ENCODE peak calls at places on chromosomes 13 and 19, in four cellular contexts. T is adrenal gland, B is suprapubic skin, Q is upper lobe of left lung. Y is an unnamed sample.

GRCh38 chr19:16594681-16595091 is 22.5 kb upstream of the SLC35E1 start:
- DNase-seq in T (no peak), B (no peak), Q (no peak), Y (no peak)

GRCh38 chr19:18791315-18791678 is 192 bp upstream of the COMP start:
- DNase-seq in T (no peak), B (no peak), Q (no peak), Y (no peak)

GRCh38 chr19:16197188-16197621 is 506 bp upstream of the AP1M1 start:
- DNase-seq in T (no peak), B (no peak), Q (no peak), Y (peak; percentile 91)

GRCh38 chr13:41934994-41935393 is 25.9 kb downstream of the VWA8 start:
- DNase-seq in T (no peak), B (no peak), Q (no peak), Y (no peak)

GRCh38 chr13:22451345-22451744 is 729.4 kb upstream of the SGCG start:
- DNase-seq in T (peak; percentile 51), B (no peak), Q (no peak), Y (no peak)

GRCh38 chr19:1266818-1267440 is 2.2 kb upstream of the CIRBP start:
- DNase-seq in T (peak; percentile 80), B (peak; percentile 85), Q (peak; percentile 98), Y (peak; percentile 89)

GRCh38 chr19:40147693-40148347 is 43.4 kb upstream of the MAP3K10 start:
- DNase-seq in T (peak; percentile 42), B (peak; percentile 61), Q (no peak), Y (no peak)

GRCh38 chr13:27171244-27171829 is at the start of gene USP12:
- DNase-seq in T (peak; percentile 58), B (peak; percentile 77), Q (no peak), Y (peak; percentile 64)

GRCh38 chr13:108322206-108322824 is 52.8 kb downstream of the TNFSF13B start:
- DNase-seq in T (no peak), B (no peak), Q (no peak), Y (peak; percentile 24)

GRCh38 chr13:65347420-65348030 is 1882.6 kb downstream of the PCDH9 start:
- DNase-seq in T (no peak), B (no peak), Q (no peak), Y (no peak)

GRCh38 chr13:65339236-65339635 is 1890.9 kb downstream of the PCDH9 start:
- DNase-seq in T (no peak), B (no peak), Q (no peak), Y (no peak)

GRCh38 chr13:65342938-65343337 is 1887.2 kb downstream of the PCDH9 start:
- DNase-seq in T (no peak), B (no peak), Q (no peak), Y (no peak)
- TF ChIP-seq POLR2A in T (no peak), B (no peak), Q (no peak), Y (no peak)

GRCh38 chr19:10036601-10037071 is 23.4 kb downstream of the RDH8 start:
- DNase-seq in T (no peak), B (no peak), Q (no peak), Y (no peak)

GRCh38 chr19:10037809-10038208 is 24.5 kb downstream of the RDH8 start:
- DNase-seq in T (no peak), B (no peak), Q (no peak), Y (no peak)

GRCh38 chr19:10033614-10034013 is 20.3 kb downstream of the RDH8 start:
- DNase-seq in T (no peak), B (no peak), Q (no peak), Y (no peak)

DNA sequence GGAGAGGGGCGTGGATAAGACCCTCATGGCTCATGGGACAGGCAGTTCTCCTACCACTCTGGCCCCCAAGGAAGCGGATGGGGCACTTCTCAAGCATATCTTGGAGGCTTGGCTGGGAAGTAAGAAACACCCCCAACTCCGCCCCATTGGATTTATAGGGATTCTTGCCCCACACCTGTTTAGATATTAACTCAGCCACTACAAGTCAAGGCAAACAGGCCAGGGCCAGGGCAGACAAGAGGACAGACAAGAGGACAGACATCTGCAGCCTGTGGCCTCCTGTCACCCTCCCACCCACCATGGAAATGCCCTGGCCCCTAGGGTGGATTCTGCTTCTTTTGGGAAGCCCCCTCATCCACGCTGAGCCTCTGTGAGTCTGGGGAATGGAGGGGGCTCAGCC is 24.1 kb downstream of the RDH8 start:
- DNase-seq in T (no peak), B (no peak), Q (no peak), Y (no peak)
- TF ChIP-seq POLR2A in T (no peak), B (no peak), Q (no peak), Y (no peak)

DNA sequence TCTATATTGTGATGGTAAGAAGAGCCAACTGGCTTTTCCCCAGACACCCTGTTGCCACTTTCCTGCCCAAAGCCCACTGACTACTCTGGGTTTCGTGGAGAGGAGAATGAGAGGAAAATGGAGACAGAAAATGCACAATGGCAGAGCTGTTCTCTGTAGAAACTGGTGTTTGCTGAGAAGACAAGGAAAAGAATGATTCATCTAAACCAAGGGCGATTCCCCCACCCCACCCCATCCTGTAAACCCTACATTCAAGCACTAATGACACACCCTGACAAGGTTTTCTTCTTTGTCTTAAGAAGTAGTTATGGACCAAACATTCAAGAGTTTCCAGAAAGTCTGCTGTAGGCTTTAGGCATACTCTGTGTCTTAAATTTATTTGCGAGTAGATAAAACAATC is 68.8 kb downstream of the DOCK9 start:
- DNase-seq in T (no peak), B (no peak), Q (no peak), Y (no peak)
- TF ChIP-seq POLR2A in T (no peak), B (no peak), Q (no peak), Y (no peak)

GRCh38 chr13:98768522-98768921 is 16.1 kb upstream of the SLC15A1 start:
- DNase-seq in T (no peak), B (no peak), Q (no peak), Y (no peak)

GRCh38 chr13:98766716-98767115 is 14.2 kb upstream of the SLC15A1 start:
- DNase-seq in T (no peak), B (no peak), Q (no peak), Y (no peak)

GRCh38 chr13:98773053-98773452 is 20.6 kb upstream of the SLC15A1 start:
- DNase-seq in T (no peak), B (no peak), Q (peak; percentile 61), Y (no peak)

GRCh38 chr13:98771838-98772611 is 19.6 kb upstream of the SLC15A1 start:
- DNase-seq in T (no peak), B (no peak), Q (no peak), Y (no peak)

DNA sequence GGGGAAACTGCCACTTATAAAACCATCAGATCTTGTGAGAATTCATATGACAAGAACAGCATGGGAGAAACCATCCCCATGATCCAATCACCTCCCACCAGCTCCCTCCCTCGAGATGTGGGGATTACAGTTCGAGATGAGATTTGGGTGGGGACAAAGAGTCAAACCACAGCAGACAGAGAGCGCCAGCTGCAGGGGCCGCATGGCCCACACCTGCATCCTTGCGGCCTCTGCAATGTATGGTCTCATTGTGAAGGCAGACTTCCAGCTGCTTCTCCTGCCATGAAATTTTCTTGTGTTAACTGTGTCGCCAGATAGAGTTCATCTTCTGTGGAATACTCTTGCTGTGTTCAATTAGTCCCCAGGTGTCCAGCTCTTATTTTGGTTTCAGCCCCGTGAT is 17.3 kb upstream of the SLC15A1 start:
- DNase-seq in T (no peak), B (no peak), Q (no peak), Y (no peak)
- TF ChIP-seq POLR2A in T (no peak), B (no peak), Q (no peak), Y (no peak)

DNA sequence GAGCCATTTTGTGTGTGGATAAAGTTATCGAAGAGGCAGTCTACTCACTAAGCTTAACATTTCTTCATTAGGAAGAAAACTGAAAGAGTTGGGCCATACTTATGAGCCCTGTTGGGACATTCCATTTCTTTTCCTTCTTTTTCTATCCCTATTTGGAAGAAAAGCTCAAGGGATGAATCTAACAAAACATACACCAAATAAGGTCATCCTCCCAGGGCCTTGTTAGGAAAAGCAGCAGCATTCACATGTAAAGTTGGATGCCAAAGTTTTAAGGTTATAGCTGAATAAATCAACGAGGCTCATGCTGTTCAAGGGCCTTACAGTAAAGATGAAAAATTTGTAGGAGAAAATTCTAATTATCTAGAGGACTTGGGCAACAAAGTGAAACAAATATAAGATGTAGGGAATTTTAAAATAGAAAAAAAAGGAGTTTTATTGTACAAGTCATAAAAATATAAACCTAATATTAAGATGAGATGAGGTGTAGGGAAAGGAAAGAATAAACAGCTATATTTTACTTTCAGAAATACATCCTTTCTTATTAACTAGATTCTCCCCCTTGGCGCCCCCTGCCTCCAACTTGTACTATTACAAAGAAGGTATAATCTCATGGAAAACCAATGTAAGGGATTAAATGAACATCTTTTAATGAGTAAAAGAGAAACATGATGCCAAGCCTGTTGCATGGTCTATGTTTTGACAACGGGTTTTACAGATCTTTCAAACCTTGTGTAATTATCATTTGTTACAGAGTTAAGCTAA is 160.4 kb downstream of the PCDH20 start:
- DNase-seq in T (no peak), B (no peak), Q (no peak), Y (peak; percentile 2)
- TF ChIP-seq POLR2A in T (no peak), B (no peak), Q (no peak), Y (no peak)

DNA sequence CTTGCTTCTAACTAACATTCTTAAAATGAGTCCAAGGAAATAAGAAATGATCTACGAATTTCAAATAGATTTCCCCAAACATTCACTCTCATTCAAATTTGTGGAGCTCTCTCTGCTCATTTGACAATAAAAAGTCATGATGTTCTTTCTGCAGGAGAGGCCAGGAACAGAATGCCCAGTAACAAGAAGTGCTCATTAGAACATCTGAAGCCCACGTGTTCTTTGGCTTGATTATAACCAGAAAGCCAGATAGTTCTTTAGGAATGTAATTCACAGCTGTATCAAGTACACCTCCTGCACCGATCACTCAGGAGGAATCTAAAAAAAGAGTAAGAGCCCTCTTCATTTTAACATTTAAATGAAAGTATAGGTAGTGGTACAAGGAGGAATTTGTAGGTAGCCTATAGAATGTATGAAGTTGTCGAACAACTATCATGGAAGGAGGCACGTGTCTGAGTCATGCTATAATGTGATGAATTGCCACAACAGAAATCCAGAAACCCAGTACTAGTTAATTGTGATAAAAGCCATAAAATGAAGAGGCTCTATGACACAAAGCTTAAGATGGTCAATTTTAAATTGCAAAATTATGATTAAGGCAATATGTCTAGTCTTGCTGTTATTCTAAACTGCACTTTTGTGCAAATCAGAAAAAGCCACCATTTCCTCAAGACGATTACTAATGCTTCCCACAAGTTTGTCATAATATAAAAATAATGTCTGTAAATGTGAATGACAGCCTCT is 12.8 kb downstream of the MEDAG start:
- DNase-seq in T (no peak), B (no peak), Q (no peak), Y (no peak)
- TF ChIP-seq POLR2A in T (no peak), B (no peak), Q (no peak), Y (no peak)

DNA sequence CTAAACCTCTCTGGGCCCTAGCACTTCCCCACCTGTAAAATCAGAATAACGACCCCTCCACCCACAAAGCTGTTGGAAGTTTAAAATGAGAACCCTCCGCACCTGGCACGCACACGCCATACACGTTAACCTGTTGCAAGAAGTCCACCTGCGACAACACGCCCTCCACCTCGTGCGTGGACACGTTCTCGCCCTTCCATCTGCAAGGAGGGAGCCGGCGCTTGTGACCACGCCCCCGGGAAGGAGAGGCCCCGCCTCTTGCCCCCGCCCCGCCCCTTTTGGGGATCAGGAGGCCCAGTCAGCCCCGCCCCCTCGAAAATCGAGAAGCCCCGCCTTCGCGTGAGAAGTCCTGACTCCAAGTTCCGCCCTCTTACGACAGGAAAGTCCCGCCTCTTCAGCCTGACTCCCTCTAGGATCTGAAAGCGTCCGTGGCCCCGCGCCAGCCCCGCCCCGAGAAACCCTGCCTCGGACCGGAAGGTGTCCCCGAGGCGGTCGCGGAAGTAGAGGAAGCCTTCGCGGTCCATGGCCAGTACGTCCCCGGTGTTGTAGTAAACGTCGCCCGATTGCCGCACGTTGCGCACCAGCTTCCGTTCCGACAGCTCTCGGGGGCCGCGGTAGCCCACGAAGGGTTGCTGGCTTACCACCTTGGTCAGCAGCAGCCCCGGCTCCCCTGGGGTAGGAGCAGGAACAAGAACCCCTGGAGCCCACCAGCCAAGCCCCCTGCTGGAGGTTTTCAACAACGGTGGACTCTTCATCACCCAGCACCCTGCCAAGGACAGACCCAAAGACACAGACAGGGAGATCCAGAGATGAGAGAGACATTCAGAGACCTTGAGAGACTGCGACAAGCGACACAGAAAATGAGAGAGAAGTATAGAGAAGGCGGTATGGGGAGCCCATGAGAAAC is 12.5 kb downstream of the SLC27A5 start:
- DNase-seq in T (peak; percentile 100), B (peak; percentile 100), Q (peak; percentile 100), Y (peak; percentile 99)
- TF ChIP-seq POLR2A in T (peak; percentile 24), B (no peak), Q (no peak), Y (peak; percentile 65)

Y was measured in erythroblast.